ENCODE peak calls at places on chromosomes 1 and 21, in eight cellular contexts. V is breast epithelium, C is stomach, L is GM23338, S is SK-N-SH, J is sigmoid colon, A is HL-60, E is suprapubic skin. P is an unnamed sample.
A peak's percentile ranks its signal among the peaks of the same experiment; 100 is the strongest.

GRCh38 chr1:170424346-170424745 is 107.6 kb upstream of the GORAB start:
- DNase-seq in J (no peak), A (no peak), S (no peak), E (no peak), C (no peak), L (no peak), V (no peak), P (no peak)

GRCh38 chr1:193448682-193449461 is 262.5 kb upstream of the B3GALT2 start:
- DNase-seq in S (no peak), A (no peak), J (no peak), V (no peak), C (no peak), E (no peak), L (no peak), P (no peak)

GRCh38 chr1:222798111-222798510 is 16.7 kb upstream of the DISP1 start:
- DNase-seq in S (no peak), C (no peak), V (no peak), A (no peak), E (no peak), J (no peak), L (no peak), P (no peak)

GRCh38 chr1:64811131-64811530 is 66.3 kb downstream of the RAVER2 start:
- DNase-seq in A (no peak), E (no peak), J (no peak), L (no peak), C (no peak), V (no peak), S (no peak), P (no peak)

GRCh38 chr1:244341455-244342450 is 110.0 kb downstream of the ADSS2 start:
- DNase-seq in C (no peak), J (no peak), A (no peak), E (no peak), V (no peak), L (peak; percentile 79), S (no peak), P (peak; percentile 41)

GRCh38 chr1:117770981-117771531 is 158.4 kb downstream of the GDAP2 start:
- DNase-seq in C (no peak), V (no peak), S (no peak), E (no peak), L (no peak), A (no peak), J (no peak), P (no peak)

GRCh38 chr21:43206231-43207042 is 37.6 kb downstream of the CRYAA start:
- DNase-seq in C (no peak), A (no peak), S (no peak), E (no peak), J (peak; percentile 35), V (peak; percentile 35), L (no peak), P (no peak)

GRCh38 chr1:195005338-195005737 is 1602.9 kb downstream of the KCNT2 start:
- DNase-seq in J (no peak), V (no peak), L (no peak), S (no peak), C (no peak), E (no peak), A (no peak), P (no peak)

GRCh38 chr1:3537359-3537758 is 73.9 kb downstream of the MEGF6 start:
- DNase-seq in E (no peak), L (no peak), C (no peak), S (no peak), V (no peak), J (no peak), A (no peak), P (no peak)

GRCh38 chr1:3541930-3542329 is 69.4 kb downstream of the MEGF6 start:
- DNase-seq in S (no peak), E (no peak), J (no peak), L (no peak), C (no peak), A (no peak), V (no peak), P (no peak)

GRCh38 chr1:3541465-3541864 is 69.8 kb downstream of the MEGF6 start:
- DNase-seq in L (no peak), C (no peak), V (no peak), J (no peak), A (no peak), E (no peak), S (no peak), P (no peak)

GRCh38 chr1:3540876-3541275 is 70.4 kb downstream of the MEGF6 start:
- DNase-seq in C (no peak), L (no peak), V (no peak), E (no peak), S (no peak), J (no peak), A (no peak), P (no peak)

DNA sequence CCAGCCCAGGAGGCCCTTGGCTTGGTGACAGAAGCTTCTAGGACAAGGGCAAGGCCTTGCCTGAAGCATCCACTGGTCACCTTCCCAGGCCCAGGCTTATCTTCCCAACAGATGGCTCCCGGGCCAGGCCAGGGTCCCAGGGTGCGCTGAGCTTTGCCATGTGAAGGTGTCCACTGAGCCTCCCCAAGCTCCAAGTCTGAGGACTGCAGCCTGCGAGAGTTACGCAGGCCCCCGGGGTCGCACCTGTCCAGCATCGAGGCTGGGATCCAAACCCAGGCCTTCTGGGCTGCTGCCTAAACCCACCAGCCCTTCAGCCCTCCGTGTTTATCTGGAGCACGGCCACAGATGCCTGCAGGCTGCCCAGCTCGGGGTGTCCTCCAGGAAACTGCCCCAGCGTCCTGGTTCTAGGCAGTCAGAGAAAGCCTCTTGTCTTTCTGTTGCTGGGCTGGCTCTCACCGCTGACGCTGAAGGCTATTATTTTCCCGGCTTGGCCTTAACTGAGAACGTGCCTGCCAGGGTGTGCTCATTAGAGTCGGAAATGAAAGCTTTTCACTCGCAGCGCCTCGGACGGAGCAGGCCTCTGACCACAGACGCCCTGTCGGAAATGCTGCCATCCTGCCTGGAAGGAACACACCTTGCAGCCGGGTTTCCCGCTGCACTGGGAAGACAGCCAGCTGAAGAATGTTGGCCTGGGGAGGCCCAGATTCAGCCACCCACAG is 71.4 kb downstream of the MEGF6 start:
- DNase-seq in A (no peak), E (no peak), C (no peak), V (peak; percentile 77), J (no peak), S (peak; percentile 60), L (no peak), P (no peak)
- TF ChIP-seq POLR2AphosphoS5 in A (no peak), E (no peak), C (no peak), V (peak; percentile 45), J (no peak), S (no peak), L (no peak), P (no peak)

GRCh38 chr1:35188578-35189392 is 4.2 kb downstream of the SFPQ start:
- DNase-seq in A (no peak), J (no peak), E (no peak), S (no peak), C (no peak), L (no peak), V (no peak), P (no peak)

GRCh38 chr1:35187816-35188342 is 5.1 kb downstream of the SFPQ start:
- DNase-seq in L (no peak), J (no peak), A (no peak), V (no peak), S (no peak), E (no peak), C (no peak), P (no peak)

GRCh38 chr1:35185200-35185599 is 7.7 kb downstream of the SFPQ start:
- DNase-seq in C (no peak), E (no peak), A (no peak), V (no peak), L (no peak), J (no peak), S (no peak), P (no peak)

GRCh38 chr1:35184495-35185199 is 8.3 kb downstream of the SFPQ start:
- DNase-seq in E (no peak), V (no peak), S (no peak), C (no peak), L (no peak), A (no peak), J (no peak), P (no peak)

GRCh38 chr1:35186239-35186638 is 6.7 kb downstream of the SFPQ start:
- DNase-seq in S (no peak), J (no peak), V (no peak), E (no peak), C (no peak), L (no peak), A (no peak), P (no peak)
- TF ChIP-seq POLR2AphosphoS5 in S (no peak), J (no peak), V (no peak), E (no peak), C (no peak), L (no peak), A (no peak), P (no peak)

GRCh38 chr1:168892945-168893344 is 163.9 kb upstream of the DPT start:
- DNase-seq in A (no peak), J (no peak), S (no peak), V (no peak), E (no peak), C (no peak), L (no peak), P (no peak)

GRCh38 chr1:168894397-168894796 is 165.4 kb upstream of the DPT start:
- DNase-seq in S (no peak), A (no peak), J (no peak), E (no peak), L (no peak), V (no peak), C (no peak), P (no peak)

GRCh38 chr1:168897249-168897648 is 168.2 kb upstream of the DPT start:
- DNase-seq in V (no peak), S (no peak), A (no peak), J (no peak), L (no peak), E (no peak), C (no peak), P (no peak)

GRCh38 chr1:168888418-168888817 is 159.4 kb upstream of the DPT start:
- DNase-seq in V (no peak), E (no peak), A (no peak), J (no peak), C (no peak), S (no peak), L (no peak), P (no peak)

GRCh38 chr1:168893359-168893791 is 164.4 kb upstream of the DPT start:
- DNase-seq in V (no peak), J (peak; percentile 74), L (no peak), E (no peak), S (no peak), C (no peak), A (no peak), P (no peak)
- TF ChIP-seq POLR2AphosphoS5 in V (no peak), J (no peak), L (no peak), E (no peak), S (no peak), C (no peak), A (no peak), P (peak; percentile 29)

GRCh38 chr1:150576367-150576711 is 3.1 kb downstream of the MCL1 start:
- DNase-seq in L (no peak), C (no peak), A (no peak), E (no peak), S (no peak), V (no peak), J (no peak), P (no peak)

GRCh38 chr1:150578278-150579109 is 916 bp downstream of the MCL1 start:
- DNase-seq in E (no peak), L (peak; percentile 55), V (no peak), S (peak; percentile 27), J (peak; percentile 87), A (peak; percentile 70), C (no peak), P (peak; percentile 54)

GRCh38 chr1:150577557-150578277 is 1.7 kb downstream of the MCL1 start:
- DNase-seq in A (peak; percentile 49), L (peak; percentile 14), S (peak; percentile 22), J (peak; percentile 56), C (no peak), V (no peak), E (no peak), P (no peak)

GRCh38 chr1:150575518-150576366 is 3.7 kb downstream of the MCL1 start:
- DNase-seq in C (no peak), S (no peak), L (peak; percentile 5), J (no peak), E (no peak), V (no peak), A (no peak), P (no peak)

DNA sequence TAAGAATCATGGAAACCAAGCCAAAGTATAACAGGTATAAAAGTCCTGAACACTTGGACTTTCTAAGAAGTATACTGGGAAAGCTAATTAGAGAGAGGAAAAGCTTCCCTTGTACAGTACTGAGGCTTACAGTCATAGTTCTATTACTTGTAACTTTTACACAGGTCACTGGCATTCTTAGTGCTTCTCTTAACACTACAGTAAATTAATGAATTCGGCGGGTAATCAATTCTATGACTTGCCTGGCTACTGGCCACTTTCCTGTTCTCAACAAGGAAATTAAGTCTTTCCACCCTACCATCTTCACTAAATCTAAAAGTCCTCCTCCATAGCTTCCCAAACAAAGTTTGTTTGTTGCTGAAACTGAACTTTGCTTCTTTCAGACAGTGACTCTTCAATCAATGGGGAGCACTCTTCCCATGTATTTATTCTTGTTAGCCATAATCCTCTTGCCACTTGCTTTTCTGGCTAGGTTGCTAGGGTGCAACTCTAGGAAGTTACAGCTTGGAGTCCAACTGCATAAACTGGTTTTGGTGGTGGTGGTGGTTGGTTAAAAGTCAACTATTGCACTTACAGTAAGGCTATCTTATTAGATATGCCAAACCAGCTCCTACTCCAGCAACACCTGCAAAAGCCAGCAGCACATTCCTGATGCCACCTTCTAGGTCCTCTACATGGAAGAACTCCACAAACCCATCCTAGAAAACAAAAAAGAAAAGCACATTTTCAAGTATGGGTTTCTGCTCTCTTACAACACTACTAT is 2.4 kb downstream of the MCL1 start:
- DNase-seq in J (peak; percentile 30), C (no peak), S (no peak), A (no peak), L (peak; percentile 5), V (no peak), E (no peak), P (no peak)
- TF ChIP-seq POLR2AphosphoS5 in J (no peak), C (peak; percentile 12), S (no peak), A (no peak), L (no peak), V (peak; percentile 48), E (no peak), P (peak; percentile 70)